ENCODE peak calls at places on chromosome 21, in eight cellular contexts. G is fibroblast of villous mesenchyme; L is HFF-Myc; Y is fibroblast of lung; B is left ventricle myocardium inferior; N is CD4-positive, CD25-positive, alpha-beta regulatory T cell; F is H7; C is skeletal muscle cell. D is an unnamed sample.
A peak's percentile ranks its signal among the peaks of the same experiment; 100 is the strongest.

GRCh38 chr21:25901580-25901979 is 166.8 kb downstream of the GABPA start:
- DNase-seq in G (no peak), L (no peak), Y (no peak), B (no peak), N (no peak), F (no peak), C (no peak), D (no peak)

GRCh38 chr21:42980959-42981523 is 6.7 kb downstream of the PKNOX1 start:
- DNase-seq in G (no peak), L (no peak), Y (no peak), B (no peak), N (no peak), F (no peak), C (no peak), D (peak; percentile 26)

GRCh38 chr21:46018615-46019014 is 37.0 kb downstream of the COL6A1 start:
- DNase-seq in G (no peak), L (no peak), Y (no peak), B (no peak), N (no peak), F (no peak), C (no peak), D (no peak)

GRCh38 chr21:17334478-17334877 is 178.4 kb upstream of the CXADR start:
- DNase-seq in G (no peak), L (no peak), Y (no peak), B (no peak), N (no peak), F (no peak), C (no peak), D (no peak)

GRCh38 chr21:46626536-46627302 is 8.8 kb upstream of the PRMT2 start:
- DNase-seq in G (no peak), L (no peak), Y (no peak), B (no peak), N (no peak), F (no peak), C (no peak), D (no peak)

GRCh38 chr21:46057710-46058241 is 40.1 kb upstream of the COL6A2 start:
- DNase-seq in G (no peak), L (no peak), Y (no peak), B (no peak), N (no peak), F (peak; percentile 50), C (no peak), D (no peak)

GRCh38 chr21:44489962-44490361 is 34.7 kb downstream of the LRRC3 start:
- DNase-seq in G (no peak), L (no peak), Y (no peak), B (no peak), N (peak; percentile 11), F (peak; percentile 75), C (no peak), D (no peak)

GRCh38 chr21:44939532-44940115 is at the start of gene SLX9:
- DNase-seq in G (peak; percentile 78), L (peak; percentile 24), Y (peak; percentile 74), B (peak; percentile 79), N (peak; percentile 90), F (peak; percentile 98), C (no peak), D (peak; percentile 61)

GRCh38 chr21:39666026-39666425 is 53.3 kb downstream of the B3GALT5 start:
- DNase-seq in G (no peak), L (no peak), Y (no peak), B (no peak), N (no peak), F (no peak), C (no peak), D (no peak)

GRCh38 chr21:28393279-28393678 is 599.4 kb downstream of the LTN1 start:
- DNase-seq in G (no peak), L (no peak), Y (peak; percentile 29), B (no peak), N (no peak), F (no peak), C (no peak), D (no peak)

GRCh38 chr21:45886610-45887026 is 95.0 kb upstream of the COL6A1 start:
- DNase-seq in G (no peak), L (no peak), Y (no peak), B (no peak), N (no peak), F (peak; percentile 60), C (no peak), D (no peak)

GRCh38 chr21:38815060-38815405 is 9.3 kb downstream of the ETS2 start:
- DNase-seq in G (no peak), L (no peak), Y (peak; percentile 88), B (no peak), N (no peak), F (no peak), C (no peak), D (no peak)

GRCh38 chr21:42553435-42553834 is 39.8 kb downstream of the SLC37A1 start:
- DNase-seq in G (no peak), L (no peak), Y (no peak), B (no peak), N (no peak), F (peak; percentile 52), C (no peak), D (no peak)

GRCh38 chr21:44989943-44990780 is 50.3 kb downstream of the SLX9 start:
- DNase-seq in G (peak; percentile 28), L (no peak), Y (no peak), B (no peak), N (no peak), F (no peak), C (no peak), D (no peak)

GRCh38 chr21:42835211-42835610 is 44.1 kb downstream of the WDR4 start:
- DNase-seq in G (no peak), L (no peak), Y (no peak), B (no peak), N (no peak), F (no peak), C (no peak), D (no peak)

GRCh38 chr21:16891821-16892220 is 621.0 kb upstream of the CXADR start:
- DNase-seq in G (peak; percentile 45), L (peak; percentile 9), Y (peak; percentile 97), B (no peak), N (no peak), F (no peak), C (peak; percentile 79), D (no peak)

GRCh38 chr21:45877821-45878469 is 103.6 kb upstream of the COL6A1 start:
- DNase-seq in G (no peak), L (no peak), Y (no peak), B (no peak), N (no peak), F (no peak), C (no peak), D (no peak)

GRCh38 chr21:22743085-22743484 is 1744.9 kb downstream of the NCAM2 start:
- DNase-seq in G (no peak), L (no peak), Y (no peak), B (no peak), N (no peak), F (no peak), C (no peak), D (no peak)

GRCh38 chr21:43829575-43830119 is 35.4 kb upstream of the AGPAT3 start:
- DNase-seq in G (no peak), L (no peak), Y (no peak), B (no peak), N (no peak), F (peak; percentile 59), C (no peak), D (no peak)

GRCh38 chr21:40166291-40166843 is 299.1 kb downstream of the PCP4 start:
- DNase-seq in G (no peak), L (no peak), Y (peak; percentile 68), B (no peak), N (no peak), F (peak; percentile 45), C (no peak), D (no peak)

DNA sequence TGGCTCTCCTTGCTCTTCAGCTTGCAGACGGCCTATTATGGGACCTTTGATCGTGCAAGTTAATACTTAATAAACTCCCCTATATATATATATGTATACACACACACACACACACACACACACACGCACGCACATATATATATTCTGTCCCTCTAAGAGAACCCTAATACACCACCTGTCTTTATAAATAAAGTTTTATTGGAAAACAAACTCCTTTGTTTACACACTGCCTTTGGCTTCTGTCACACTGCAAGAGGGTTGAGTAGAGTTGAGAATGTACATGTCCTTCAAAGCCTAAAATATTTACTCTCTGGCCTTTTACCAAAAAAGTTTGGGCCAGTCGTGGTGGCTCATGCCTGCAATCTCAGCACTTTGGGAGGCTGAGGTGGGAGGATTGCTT is 26.2 kb upstream of the SIM2 start:
- DNase-seq in G (no peak), L (no peak), Y (no peak), B (no peak), N (no peak), F (no peak), C (no peak), D (no peak)
- H3K4me3 ChIP-seq in G (no peak overlapping the region), L (no peak overlapping the region), Y (no peak overlapping the region), B (no peak overlapping the region), N (no peak overlapping the region), F (no peak overlapping the region), C (no peak overlapping the region), D (no peak overlapping the region)

GRCh38 chr21:24160528-24160927 is 1446.8 kb downstream of the MRPL39 start:
- DNase-seq in G (no peak), L (no peak), Y (no peak), B (no peak), N (no peak), F (no peak), C (no peak), D (no peak)
- H3K4me3 ChIP-seq in G (no peak overlapping the region), L (no peak overlapping the region), Y (no peak overlapping the region), B (no peak overlapping the region), N (no peak overlapping the region), F (no peak overlapping the region), C (no peak overlapping the region), D (no peak overlapping the region)

GRCh38 chr21:31837613-31838390 is 35.0 kb upstream of the HUNK start:
- DNase-seq in G (no peak), L (no peak), Y (no peak), B (no peak), N (no peak), F (no peak), C (no peak), D (no peak)
- H3K4me3 ChIP-seq in G (no peak overlapping the region), L (no peak overlapping the region), Y (no peak overlapping the region), B (no peak overlapping the region), N (no peak overlapping the region), F (no peak overlapping the region), C (no peak overlapping the region), D (no peak overlapping the region)

GRCh38 chr21:35713914-35714313 is 346.4 kb downstream of the SETD4 start:
- DNase-seq in G (no peak), L (no peak), Y (no peak), B (no peak), N (no peak), F (no peak), C (no peak), D (no peak)
- H3K4me3 ChIP-seq in G (no peak overlapping the region), L (no peak overlapping the region), Y (no peak overlapping the region), B (no peak overlapping the region), N (no peak overlapping the region), F (no peak overlapping the region), C (no peak overlapping the region), D (no peak overlapping the region)

GRCh38 chr21:33231526-33231925 is 1.8 kb downstream of the IFNAR2 start:
- DNase-seq in G (no peak), L (no peak), Y (no peak), B (no peak), N (peak; percentile 67), F (no peak), C (no peak), D (no peak)
- H3K4me3 ChIP-seq in G (no peak overlapping the region), L (no peak overlapping the region), Y (no peak overlapping the region), B (peak overlapping the region; percentile 99), N (peak overlapping the region; percentile 96), F (no peak overlapping the region), C (no peak overlapping the region), D (no peak overlapping the region)